ENCODE peak calls at places on chromosomes 6 and 20, in five cellular contexts. F is astrocyte of the spinal cord, O is heart right ventricle, P is cardiac muscle cell, T is thoracic aorta. X is an unnamed sample.

GRCh38 chr6:120735641-120736040 is 598.6 kb downstream of the TBC1D32 start:
- DNase-seq in F (peak; percentile 13), O (no peak), P (peak; percentile 16), T (no peak), X (no peak)

GRCh38 chr20:17505664-17506517 is 25.3 kb downstream of the BFSP1 start:
- DNase-seq in F (peak; percentile 17), O (no peak), P (peak; percentile 54), T (no peak), X (no peak)

GRCh38 chr6:18214003-18214402 is 50.3 kb downstream of the DEK start:
- DNase-seq in F (no peak), O (no peak), P (no peak), T (no peak), X (no peak)

GRCh38 chr20:11754451-11754850 is 163.2 kb upstream of the BTBD3 start:
- DNase-seq in F (no peak), O (no peak), P (no peak), T (no peak), X (no peak)

GRCh38 chr6:31778193-31778592 is 1.1 kb upstream of the VWA7 start:
- DNase-seq in F (no peak), O (no peak), P (no peak), T (no peak), X (no peak)

GRCh38 chr6:2669067-2669710 is 81.5 kb downstream of the MYLK4 start:
- DNase-seq in F (no peak), O (no peak), P (peak; percentile 49), T (no peak), X (no peak)

GRCh38 chr6:3289664-3290055 is 30.9 kb downstream of the PSMG4 start:
- DNase-seq in F (no peak), O (no peak), P (no peak), T (no peak), X (no peak)

GRCh38 chr6:115899883-115900282 is 160.8 kb downstream of the FRK start:
- DNase-seq in F (no peak), O (no peak), P (no peak), T (no peak), X (no peak)

GRCh38 chr20:9338101-9338500 is 176.3 kb upstream of the LAMP5 start:
- DNase-seq in F (no peak), O (no peak), P (no peak), T (no peak), X (no peak)

GRCh38 chr20:50190251-50191064 is at the start of gene CEBPB:
- DNase-seq in F (peak; percentile 86), O (peak; percentile 89), P (peak; percentile 95), T (peak; percentile 55), X (no peak)

GRCh38 chr20:14951707-14952106 is 614.3 kb upstream of the FLRT3 start:
- DNase-seq in F (peak; percentile 26), O (no peak), P (peak; percentile 21), T (no peak), X (peak; percentile 50)

GRCh38 chr6:157151989-157152388 is 171.3 kb downstream of the TMEM242 start:
- DNase-seq in F (peak; percentile 87), O (no peak), P (peak; percentile 80), T (no peak), X (no peak)

GRCh38 chr6:89180971-89181370 is 35.1 kb downstream of the PM20D2 start:
- DNase-seq in F (no peak), O (no peak), P (no peak), T (no peak), X (no peak)

GRCh38 chr20:44187054-44187762 is at the start of gene JPH2:
- DNase-seq in F (peak; percentile 54), O (peak; percentile 84), P (peak; percentile 55), T (peak; percentile 51), X (peak; percentile 63)
- TF ChIP-seq CTCF in F (no peak), O (no peak), P (no peak), T (no peak), X (no peak)

GRCh38 chr6:106085687-106085983 is 501 bp upstream of the PRDM1 start:
- DNase-seq in F (peak; percentile 12), O (no peak), P (no peak), T (no peak), X (no peak)
- H3K4me3 ChIP-seq in F (peak overlapping the region; percentile 67), O (peak overlapping the region; percentile 53), P (peak overlapping the region; percentile 53), T (peak overlapping the region; percentile 69), X (peak overlapping the region; percentile 73)

DNA sequence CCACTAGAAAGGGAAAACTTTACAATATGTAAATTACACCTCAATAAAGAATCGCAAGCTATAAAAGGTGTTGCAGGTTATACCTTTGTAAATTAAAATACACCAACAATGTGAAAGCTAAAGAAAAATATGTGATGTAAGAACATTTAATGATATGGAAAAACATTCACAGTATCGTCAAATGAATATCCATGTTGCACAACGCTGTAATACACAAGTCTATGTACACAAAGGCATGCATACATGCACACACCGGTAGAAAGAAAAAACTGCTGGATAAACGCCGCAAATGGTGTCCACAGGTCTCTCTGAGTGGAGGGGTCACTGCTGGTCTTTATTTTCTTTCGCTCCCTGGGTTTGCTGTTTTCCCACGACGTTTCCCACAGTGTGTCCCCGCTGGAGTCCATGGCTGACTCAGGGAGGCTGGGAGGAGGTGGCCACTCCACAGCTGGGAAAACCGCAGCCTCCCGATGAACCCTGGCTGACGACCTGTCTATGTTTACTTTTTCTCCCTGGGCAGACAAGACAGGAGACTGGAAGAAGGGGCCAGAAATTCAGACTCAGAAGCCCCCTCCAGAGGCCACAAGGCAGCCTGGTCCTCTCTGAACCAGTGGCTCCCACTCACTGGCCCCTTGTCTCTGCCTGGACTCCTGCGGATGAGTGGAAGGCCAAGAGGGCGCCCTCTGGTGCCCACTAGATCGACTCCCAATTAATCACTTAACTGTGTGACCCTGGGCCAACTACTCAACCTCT is 13.0 kb upstream of the BPI start:
- DNase-seq in F (peak; percentile 98), O (peak; percentile 60), P (peak; percentile 88), T (no peak), X (peak; percentile 57)
- TF ChIP-seq CTCF in F (peak; percentile 73), O (peak; percentile 60), P (peak; percentile 63), T (peak; percentile 58), X (peak; percentile 53)

GRCh38 chr6:33212857-33213165 is 4.5 kb downstream of the RING1 start:
- DNase-seq in F (no peak), O (no peak), P (no peak), T (no peak), X (no peak)

GRCh38 chr6:33213989-33214335 is 5.7 kb downstream of the RING1 start:
- DNase-seq in F (no peak), O (no peak), P (no peak), T (no peak), X (no peak)

GRCh38 chr6:33211666-33212422 is 3.5 kb downstream of the RING1 start:
- DNase-seq in F (no peak), O (no peak), P (no peak), T (no peak), X (no peak)

GRCh38 chr6:33215281-33215680 is 7.0 kb downstream of the RING1 start:
- DNase-seq in F (no peak), O (no peak), P (no peak), T (no peak), X (no peak)

GRCh38 chr6:33213166-33213988 is 5.1 kb downstream of the RING1 start:
- DNase-seq in F (no peak), O (no peak), P (peak; percentile 50), T (no peak), X (no peak)
- H3K4me3 ChIP-seq in F (peak overlapping the region; percentile 51), O (peak overlapping the region; percentile 58), P (peak overlapping the region; percentile 32), T (peak overlapping the region; percentile 76), X (peak overlapping the region; percentile 40)

GRCh38 chr6:6565488-6565887 is 23.0 kb upstream of the LY86 start:
- DNase-seq in F (no peak), O (no peak), P (no peak), T (no peak), X (no peak)
- TF ChIP-seq CTCF in F (no peak), O (no peak), P (no peak), T (no peak), X (no peak)

GRCh38 chr6:43781572-43781928 is 11.5 kb downstream of the VEGFA start:
- DNase-seq in F (no peak), O (no peak), P (no peak), T (no peak), X (no peak)
- H3K4me3 ChIP-seq in F (no peak overlapping the region), O (no peak overlapping the region), P (no peak overlapping the region), T (no peak overlapping the region), X (no peak overlapping the region)